ENCODE peak calls at places on chromosomes 12 and 14, in seven cellular contexts. M is GM03348; C is posterior vena cava; G is stimulated activated CD4-positive, alpha-beta T cell treated with anti-CD3 and anti-CD28 coated beads, Interleukin-15, amount 100 ng/mL, for 24 hours; Z is NCI-H187 treated with DMSO at 0.1 percent for 48 hours; I is Karpas-422; J is germinal center. A is an unnamed sample.

GRCh38 chr12:105876426-105876927 is 262.3 kb downstream of the NUAK1 start:
- DNase-seq in C (no peak), J (no peak), I (no peak), Z (no peak), M (peak), G (no peak), A (no peak)

GRCh38 chr12:120856980-120857379 is 47.2 kb downstream of the SPPL3 start:
- DNase-seq in C (no peak), I (peak), G (no peak), Z (no peak), M (no peak), J (peak), A (no peak)

GRCh38 chr12:130916251-130916911 is 37.3 kb upstream of the ADGRD1 start:
- DNase-seq in J (peak), I (peak), Z (peak), M (peak), G (peak), C (no peak), A (peak)

GRCh38 chr12:59403259-59403932 is 192.4 kb upstream of the SLC16A7 start:
- DNase-seq in Z (peak), C (no peak), G (peak), M (peak), J (peak), I (peak), A (peak)

GRCh38 chr12:118459110-118459509 is 82.8 kb downstream of the SUDS3 start:
- DNase-seq in I (no peak), G (no peak), C (no peak), J (no peak), Z (no peak), M (no peak), A (no peak)

GRCh38 chr12:13358391-13358905 is 161.9 kb downstream of the EMP1 start:
- DNase-seq in M (no peak), I (no peak), J (no peak), C (no peak), Z (no peak), G (no peak), A (no peak)

GRCh38 chr12:31589896-31590729 is 823 bp downstream of the DENND5B start:
- DNase-seq in Z (no peak), J (peak), G (peak), M (peak), I (peak), C (peak), A (peak)

GRCh38 chr14:105436402-105436801 is 16.8 kb downstream of the MTA1 start:
- DNase-seq in M (no peak), I (no peak), Z (no peak), C (no peak), J (no peak), G (no peak), A (no peak)

GRCh38 chr14:63840981-63841380 is 11.8 kb upstream of the SYNE2 start:
- DNase-seq in I (peak), J (peak), M (no peak), G (peak), C (no peak), Z (no peak), A (peak)

GRCh38 chr12:120630139-120630895 is 10.1 kb upstream of the CABP1 start:
- DNase-seq in G (no peak), I (no peak), J (no peak), C (no peak), Z (no peak), M (no peak), A (no peak)

GRCh38 chr12:98295681-98296080 is 219.7 kb upstream of the TMPO start:
- DNase-seq in M (no peak), G (no peak), C (no peak), J (no peak), I (no peak), Z (no peak), A (no peak)

GRCh38 chr14:54662491-54663116 is 95.7 kb downstream of the SAMD4A start:
- DNase-seq in Z (no peak), J (no peak), G (no peak), M (no peak), C (no peak), I (no peak), A (no peak)

GRCh38 chr14:96162741-96163140 is 41.9 kb upstream of the BDKRB2 start:
- DNase-seq in I (no peak), G (no peak), C (no peak), M (no peak), Z (no peak), J (no peak), A (no peak)

GRCh38 chr12:116222358-116222757 is 55.1 kb downstream of the MED13L start:
- DNase-seq in Z (no peak), C (no peak), M (peak), I (no peak), G (peak), J (no peak), A (peak)

A was measured in erythroblast.